ENCODE peak calls at places on chromosomes 1 and 21, in seven cellular contexts. I is transverse colon, N is Panc1, V is spleen, W is prostate gland, B is RWPE1, X is foreskin keratinocyte. P is an unnamed sample.

GRCh38 chr1:66893712-66894111 is 30.9 kb downstream of the DNAI4 start:
- DNase-seq in W (no peak), I (no peak), B (no peak), X (no peak), N (no peak), V (no peak), P (no peak)

GRCh38 chr21:36551731-36552457 is 72.0 kb upstream of the CLDN14 start:
- DNase-seq in W (no peak), V (no peak), X (peak; percentile 4), N (no peak), I (no peak), B (no peak), P (no peak)

GRCh38 chr1:53196485-53197271 is at the start of gene CPT2:
- DNase-seq in W (peak; percentile 92), B (peak; percentile 96), N (no peak), X (peak; percentile 70), I (peak; percentile 96), V (peak; percentile 99), P (peak; percentile 94)

GRCh38 chr1:158049867-158050266 is 56.4 kb downstream of the KIRREL1 start:
- DNase-seq in I (no peak), V (peak; percentile 15), X (no peak), N (no peak), B (no peak), W (no peak), P (no peak)

GRCh38 chr1:203166192-203166940 is 9.3 kb downstream of the MYBPH start:
- DNase-seq in X (peak; percentile 6), I (peak; percentile 53), V (peak; percentile 51), W (peak; percentile 12), N (no peak), B (peak; percentile 46), P (no peak)

GRCh38 chr1:197268012-197268411 is at the start of gene CRB1:
- DNase-seq in B (no peak), W (no peak), X (no peak), V (no peak), I (no peak), N (no peak), P (no peak)

GRCh38 chr1:224430511-224431113 is 4.0 kb downstream of the WDR26 start:
- DNase-seq in I (no peak), B (peak; percentile 49), W (no peak), X (peak; percentile 50), N (no peak), V (no peak), P (no peak)

GRCh38 chr1:52693843-52694242 is 4.3 kb downstream of the COA7 start:
- DNase-seq in W (no peak), N (no peak), I (no peak), X (no peak), B (no peak), V (no peak), P (no peak)

GRCh38 chr1:232048481-232048880 is 421.9 kb downstream of the DISC1 start:
- DNase-seq in W (no peak), N (no peak), I (no peak), X (no peak), V (no peak), B (no peak), P (no peak)

GRCh38 chr1:157196245-157196543 is 58.0 kb upstream of the ETV3 start:
- DNase-seq in B (no peak), V (no peak), X (no peak), I (no peak), W (no peak), N (no peak), P (no peak)

GRCh38 chr1:182601416-182601786 is 2.8 kb downstream of the RGS16 start:
- DNase-seq in B (peak; percentile 64), N (peak; percentile 22), X (peak; percentile 37), I (peak; percentile 61), W (peak; percentile 63), V (no peak), P (no peak)

GRCh38 chr1:62437273-62437945 is 560 bp downstream of the USP1 start:
- DNase-seq in X (no peak), V (no peak), N (no peak), I (no peak), B (no peak), W (peak; percentile 49), P (no peak)

GRCh38 chr1:219128957-219129356 is 44.7 kb upstream of the LYPLAL1 start:
- DNase-seq in V (no peak), W (no peak), I (no peak), N (no peak), X (no peak), B (no peak), P (no peak)

GRCh38 chr1:210233216-210233494 is 559 bp downstream of the SERTAD4 start:
- DNase-seq in V (no peak), X (no peak), I (no peak), B (no peak), N (no peak), W (no peak), P (no peak)

GRCh38 chr1:241215203-241215602 is 141.8 kb downstream of the RGS7 start:
- DNase-seq in X (peak; percentile 53), B (peak; percentile 16), W (no peak), I (no peak), N (no peak), V (no peak), P (no peak)

DNA sequence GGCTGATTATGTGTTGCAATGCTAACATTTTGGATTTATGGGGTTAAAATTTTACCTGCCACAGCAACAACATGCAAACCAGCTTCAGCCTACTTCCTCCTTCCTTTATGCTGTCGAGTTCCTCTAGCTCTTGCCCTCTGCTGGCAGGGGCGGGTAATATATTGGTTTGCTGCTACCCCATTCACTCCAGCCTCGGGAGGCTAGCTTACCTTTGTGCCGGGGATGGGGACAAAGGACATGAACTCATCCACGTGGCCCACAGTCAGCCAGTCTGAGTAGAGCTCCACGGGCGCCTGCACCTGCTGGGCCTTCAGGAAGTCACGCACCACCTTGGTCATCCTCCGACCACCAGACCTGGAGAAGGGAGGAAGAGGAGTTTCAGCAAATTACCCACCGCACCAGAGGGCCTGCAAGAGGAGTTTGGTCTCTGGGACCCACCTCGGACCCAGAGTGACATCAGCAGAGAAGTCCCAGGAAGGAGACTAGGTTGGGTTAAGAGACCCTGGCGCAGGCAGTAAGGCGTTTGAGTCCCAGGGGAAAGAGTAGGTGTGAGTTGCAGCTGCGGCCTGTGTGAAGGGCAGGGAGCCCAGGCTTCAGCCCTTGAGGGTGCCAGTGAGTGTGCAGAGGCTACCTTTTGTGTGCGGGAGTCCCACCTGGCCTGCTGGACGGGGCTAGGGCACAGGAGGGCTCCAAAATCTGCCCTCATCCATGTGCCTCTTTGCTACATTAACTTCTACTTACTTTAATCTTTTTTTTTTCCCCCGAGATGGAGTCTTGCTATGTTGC is 21.8 kb upstream of the SDHB start:
- DNase-seq in N (no peak), W (no peak), I (no peak), V (peak; percentile 71), X (no peak), B (peak; percentile 23), P (no peak)
- TF ChIP-seq CTCF in N (peak; percentile 87), W (no peak), I (peak; percentile 22), V (peak; percentile 24), X (peak; percentile 60), B (peak; percentile 13), P (peak; percentile 33)

GRCh38 chr1:55287732-55288131 is 72.6 kb upstream of the USP24 start:
- DNase-seq in W (no peak), V (no peak), X (no peak), I (no peak), N (no peak), B (no peak), P (no peak)
- H3K27ac ChIP-seq in W (no peak overlapping the region), V (no peak overlapping the region), X (no peak overlapping the region), I (no peak overlapping the region), N (no peak overlapping the region), B (no peak overlapping the region), P (no peak overlapping the region)

GRCh38 chr1:2604156-2604853 is 17.7 kb downstream of the PRXL2B start:
- DNase-seq in V (peak; percentile 65), B (no peak), W (no peak), I (no peak), N (no peak), X (no peak), P (no peak)

GRCh38 chr1:2603521-2604155 is 17.1 kb downstream of the PRXL2B start:
- DNase-seq in N (no peak), I (no peak), V (peak; percentile 62), X (no peak), B (no peak), W (no peak), P (no peak)

GRCh38 chr1:2606004-2606805 is 19.6 kb downstream of the PRXL2B start:
- DNase-seq in W (no peak), X (no peak), I (no peak), V (peak; percentile 69), N (no peak), B (no peak), P (peak; percentile 65)

GRCh38 chr1:2605754-2606003 is 19.1 kb downstream of the PRXL2B start:
- DNase-seq in W (no peak), N (no peak), I (no peak), X (no peak), V (peak; percentile 38), B (no peak), P (no peak)

GRCh38 chr1:2604854-2605753 is 18.5 kb downstream of the PRXL2B start:
- DNase-seq in X (no peak), I (no peak), N (no peak), V (peak; percentile 60), B (no peak), W (no peak), P (no peak)
- TF ChIP-seq CTCF in X (no peak), I (no peak), N (no peak), V (no peak), B (no peak), W (no peak), P (no peak)

GRCh38 chr1:153081736-153082135 is 10.3 kb upstream of the SPRR2B start:
- DNase-seq in B (no peak), V (no peak), N (no peak), X (peak; percentile 81), I (no peak), W (no peak), P (no peak)
- H3K27ac ChIP-seq in B (no peak overlapping the region), V (no peak overlapping the region), N (no peak overlapping the region), X (no peak overlapping the region), I (no peak overlapping the region), W (no peak overlapping the region), P (no peak overlapping the region)

GRCh38 chr1:12620142-12620865 is 2.3 kb upstream of the DHRS3 start:
- DNase-seq in X (no peak), V (peak; percentile 74), N (no peak), B (no peak), W (no peak), I (no peak), P (no peak)

GRCh38 chr1:12619396-12620141 is 1.6 kb upstream of the DHRS3 start:
- DNase-seq in W (peak; percentile 91), I (peak; percentile 91), N (peak; percentile 69), V (peak; percentile 93), B (peak; percentile 82), X (peak; percentile 62), P (no peak)

GRCh38 chr1:12617901-12618660 is at the start of gene DHRS3:
- DNase-seq in N (no peak), W (peak; percentile 93), V (peak; percentile 90), X (peak; percentile 91), B (peak; percentile 93), I (peak; percentile 85), P (peak; percentile 95)

GRCh38 chr1:12617511-12617900 is 504 bp downstream of the DHRS3 start:
- DNase-seq in I (peak; percentile 46), B (peak; percentile 54), N (no peak), X (no peak), W (peak; percentile 65), V (peak; percentile 41), P (no peak)

GRCh38 chr1:12618661-12619395 is 818 bp upstream of the DHRS3 start:
- DNase-seq in V (peak; percentile 82), B (peak; percentile 96), I (peak; percentile 86), X (peak; percentile 93), W (peak; percentile 83), N (no peak), P (peak; percentile 95)
- TF ChIP-seq CTCF in V (no peak), B (no peak), I (no peak), X (no peak), W (peak; percentile 25), N (no peak), P (no peak)

GRCh38 chr1:184471686-184472085 is 84.9 kb downstream of the C1orf21 start:
- DNase-seq in X (no peak), B (no peak), I (no peak), N (no peak), W (no peak), V (no peak), P (no peak)
- H3K27ac ChIP-seq in X (no peak overlapping the region), B (no peak overlapping the region), I (no peak overlapping the region), N (no peak overlapping the region), W (no peak overlapping the region), V (no peak overlapping the region), P (no peak overlapping the region)

P was measured in RWPE2.